ENCODE peak calls at places on chromosomes 16 and 17, in four cellular contexts. T is IMR-90, Z is H1, N is H9. C is an unnamed sample.

GRCh38 chr16:715448-716249 is 731 bp downstream of the METRN start:
- DNase-seq in N (peak), T (no peak), Z (no peak), C (peak)

GRCh38 chr17:38716368-38717005 is 11.4 kb downstream of the MLLT6 start:
- DNase-seq in T (no peak), N (no peak), Z (no peak), C (no peak)

GRCh38 chr17:76280650-76281049 is 15.5 kb downstream of the UBALD2 start:
- DNase-seq in Z (no peak), N (no peak), T (no peak), C (no peak)

GRCh38 chr16:79372504-79373184 is 227.9 kb downstream of the MAF start:
- DNase-seq in N (no peak), T (no peak), Z (no peak), C (no peak)

GRCh38 chr17:231966-232807 is 50.7 kb upstream of the DOC2B start:
- DNase-seq in N (no peak), T (no peak), Z (peak), C (no peak)

GRCh38 chr17:55210292-55210691 is 54.5 kb upstream of the HLF start:
- DNase-seq in Z (no peak), N (no peak), T (no peak), C (no peak)

GRCh38 chr17:8109669-8110455 is 8.5 kb downstream of the ALOXE3 start:
- DNase-seq in N (peak), T (no peak), Z (peak), C (peak)

GRCh38 chr16:1045363-1046270 is 26.9 kb upstream of the SSTR5 start:
- DNase-seq in Z (no peak), T (no peak), N (no peak), C (no peak)

GRCh38 chr17:32490101-32490482 is 3.3 kb downstream of the CDK5R1 start:
- DNase-seq in N (peak), T (no peak), Z (no peak), C (peak)

GRCh38 chr16:76946879-76947278 is 244.1 kb upstream of the MON1B start:
- DNase-seq in Z (no peak), N (no peak), T (peak), C (peak)

GRCh38 chr16:14300631-14301149 is 229.6 kb downstream of the MRTFB start:
- DNase-seq in N (peak), Z (no peak), T (peak), C (peak)

GRCh38 chr16:685967-686366 is 1.8 kb upstream of the JMJD8 start:
- DNase-seq in T (peak), Z (peak), N (peak), C (no peak)

GRCh38 chr16:79089735-79090284 is 510.7 kb downstream of the MAF start:
- DNase-seq in N (no peak), Z (no peak), T (no peak), C (no peak)

GRCh38 chr16:1125471-1125870 is 27.4 kb upstream of the CACNA1H start:
- DNase-seq in Z (no peak), T (peak), N (no peak), C (no peak)

GRCh38 chr16:47392114-47392513 is 68.7 kb downstream of the ITFG1 start:
- DNase-seq in N (no peak), T (no peak), Z (no peak), C (no peak)

GRCh38 chr16:87206646-87207451 is 110.3 kb downstream of the C16orf95 start:
- DNase-seq in T (peak), Z (no peak), N (no peak), C (no peak)

GRCh38 chr17:28174352-28175046 is 132.0 kb downstream of the NLK start:
- DNase-seq in Z (no peak), N (no peak), T (no peak), C (peak)

GRCh38 chr17:75168998-75169397 is 13.8 kb downstream of the SUMO2 start:
- DNase-seq in T (no peak), Z (no peak), N (no peak), C (no peak)

GRCh38 chr16:27199747-27200146 is 3.6 kb upstream of the KDM8 start:
- DNase-seq in T (no peak), N (no peak), Z (no peak), C (no peak)

GRCh38 chr17:76039121-76039520 is 12.0 kb upstream of the EVPL start:
- DNase-seq in Z (no peak), N (no peak), T (peak), C (no peak)

GRCh38 chr17:2700491-2701141 is 10.9 kb downstream of the CLUH start:
- DNase-seq in Z (no peak), T (no peak), N (peak), C (no peak)

GRCh38 chr17:19288453-19288852 is 51.3 kb downstream of the EPN2 start:
- DNase-seq in T (no peak), N (peak), Z (no peak), C (peak)

GRCh38 chr16:47139561-47140185 is 4.1 kb downstream of the NETO2 start:
- DNase-seq in T (peak), N (no peak), Z (no peak), C (no peak)

GRCh38 chr17:76500074-76500744 is 1.0 kb downstream of the RHBDF2 start:
- DNase-seq in Z (no peak), T (no peak), N (no peak), C (no peak)

GRCh38 chr16:88298166-88298881 is 84.4 kb upstream of the ZNF469 start:
- DNase-seq in T (peak), N (no peak), Z (no peak), C (no peak)

GRCh38 chr16:30567160-30567990 is 4.1 kb downstream of the ZNF688 start:
- DNase-seq in N (no peak), T (peak), Z (no peak), C (no peak)

GRCh38 chr17:78342438-78343098 is 17.3 kb downstream of the SOCS3 start:
- DNase-seq in T (peak), Z (no peak), N (peak), C (peak)

GRCh38 chr16:20507280-20507679 is 56.0 kb downstream of the ACSM2A start:
- DNase-seq in T (no peak), N (no peak), Z (no peak), C (no peak)

GRCh38 chr16:70778901-70779309 is 22.1 kb downstream of the VAC14 start:
- DNase-seq in Z (peak), N (peak), T (peak), C (peak)

GRCh38 chr17:13575922-13576419 is 25.8 kb downstream of the HS3ST3A1 start:
- DNase-seq in Z (peak), N (peak), T (peak), C (peak)

GRCh38 chr16:26787924-26788323 is 278.8 kb upstream of the C16orf82 start:
- DNase-seq in N (no peak), T (no peak), Z (no peak), C (peak)

GRCh38 chr17:41976142-41976768 is 9.7 kb downstream of the CNP start:
- DNase-seq in T (no peak), Z (no peak), N (no peak), C (no peak)

GRCh38 chr16:4474192-4474961 is at the start of gene NMRAL1:
- DNase-seq in N (peak), Z (peak), T (peak), C (peak)
- H2BK15ac ChIP-seq in N (no peak), Z (no peak), T (peak), C (no peak)

DNA sequence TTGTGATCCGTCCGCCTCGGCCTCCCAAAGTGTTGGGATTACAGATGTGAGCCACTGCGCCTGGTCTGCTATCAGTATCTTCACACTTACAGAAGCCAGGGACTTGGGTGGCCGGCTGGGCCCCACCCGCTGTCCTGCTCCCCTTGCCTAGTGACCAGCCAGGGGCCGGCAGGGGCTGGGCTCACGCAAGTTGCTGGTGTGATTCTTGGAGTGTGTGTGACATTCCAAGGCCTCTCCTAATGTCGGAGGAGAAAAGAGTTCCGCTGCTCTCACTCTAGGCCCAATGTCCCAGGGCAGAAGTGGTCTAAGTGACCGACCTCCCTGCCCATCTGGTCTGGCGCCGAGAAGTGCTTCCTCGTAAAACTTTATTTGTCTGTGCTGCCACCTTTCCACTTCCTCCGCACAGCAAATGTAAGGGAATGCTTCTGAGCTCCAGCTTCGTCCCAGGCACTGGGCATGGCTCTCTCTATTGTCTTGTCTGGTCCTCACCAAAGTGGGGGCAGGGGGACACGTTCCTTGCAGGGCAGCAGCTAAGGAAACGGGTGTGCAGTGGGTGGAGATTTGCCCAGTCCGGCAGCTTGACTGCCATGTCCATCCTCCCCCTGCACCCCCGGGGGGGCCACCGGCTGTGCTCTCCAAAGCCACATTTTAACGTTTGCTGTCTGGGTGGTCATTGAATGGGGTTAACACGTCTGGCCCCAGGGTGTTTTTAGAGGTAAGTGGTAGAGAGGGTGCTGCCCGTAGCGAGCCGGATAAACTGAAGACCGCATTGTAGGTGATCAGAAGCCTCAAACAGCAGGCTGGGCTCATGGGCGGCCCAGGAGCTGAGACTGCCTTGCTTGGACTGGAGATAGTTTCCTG is 7.8 kb upstream of the GSE1 start:
- DNase-seq in T (no peak), N (no peak), Z (no peak), C (peak)
- H4K8ac ChIP-seq in T (no peak), N (no peak), Z (no peak), C (no peak)

DNA sequence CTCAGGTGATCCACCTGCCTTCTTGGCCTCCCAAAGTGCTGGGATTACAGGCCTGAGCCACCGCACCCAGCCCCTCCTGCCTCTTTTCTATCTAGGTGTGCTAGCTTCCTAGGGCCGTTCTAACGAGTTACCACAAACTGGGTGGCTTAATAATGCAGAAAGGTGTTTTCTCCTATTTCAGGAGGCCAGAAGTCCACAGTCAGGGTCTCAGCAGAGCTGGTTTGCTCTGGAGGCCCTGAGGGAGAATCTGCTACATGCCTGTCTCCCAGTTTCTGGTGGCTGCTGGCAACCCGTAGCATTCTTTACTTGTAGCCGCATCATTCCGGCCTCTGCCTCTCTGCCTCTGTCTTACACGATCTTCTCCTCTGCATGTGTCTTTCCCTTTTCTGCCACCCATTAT is 89.2 kb downstream of the NTN1 start:
- DNase-seq in T (no peak), N (no peak), Z (no peak), C (no peak)
- H4K5ac ChIP-seq in T (no peak), N (no peak), Z (no peak), C (no peak)

DNA sequence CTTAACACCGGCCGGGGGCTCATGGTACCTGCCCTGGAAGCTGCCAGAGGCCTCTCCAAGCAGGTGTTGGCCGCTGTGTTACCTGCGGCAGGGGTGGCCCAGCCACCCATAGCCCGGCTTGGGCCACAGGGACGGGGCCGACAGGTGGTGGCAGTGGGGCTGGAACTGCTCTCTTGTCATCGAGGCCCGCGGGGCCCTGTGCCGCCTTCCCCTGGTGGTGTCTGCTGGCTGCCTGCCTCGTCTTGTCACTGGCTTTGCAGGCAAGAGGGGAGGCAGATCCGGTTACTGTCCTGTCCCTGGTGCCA is 27.1 kb downstream of the GSE1 start:
- DNase-seq in N (no peak), Z (no peak), T (no peak), C (no peak)
- H2BK15ac ChIP-seq in N (no peak), Z (no peak), T (no peak), C (no peak)

GRCh38 chr17:36529121-36529520 is 5.5 kb downstream of the MYO19 start:
- DNase-seq in T (peak), Z (no peak), N (no peak), C (no peak)

GRCh38 chr17:36532435-36532975 is 2.2 kb downstream of the MYO19 start:
- DNase-seq in Z (peak), T (no peak), N (no peak), C (no peak)

GRCh38 chr17:36535669-36536081 is 888 bp downstream of the PIGW start:
- DNase-seq in N (no peak), Z (no peak), T (no peak), C (no peak)

GRCh38 chr17:36534881-36535668 is at the start of gene PIGW:
- DNase-seq in N (peak), T (peak), Z (peak), C (peak)

GRCh38 chr17:36534117-36534880 is at the start of gene MYO19:
- DNase-seq in Z (peak), T (peak), N (peak), C (peak)
- H4K8ac ChIP-seq in Z (peak), T (peak), N (no peak), C (no peak)

DNA sequence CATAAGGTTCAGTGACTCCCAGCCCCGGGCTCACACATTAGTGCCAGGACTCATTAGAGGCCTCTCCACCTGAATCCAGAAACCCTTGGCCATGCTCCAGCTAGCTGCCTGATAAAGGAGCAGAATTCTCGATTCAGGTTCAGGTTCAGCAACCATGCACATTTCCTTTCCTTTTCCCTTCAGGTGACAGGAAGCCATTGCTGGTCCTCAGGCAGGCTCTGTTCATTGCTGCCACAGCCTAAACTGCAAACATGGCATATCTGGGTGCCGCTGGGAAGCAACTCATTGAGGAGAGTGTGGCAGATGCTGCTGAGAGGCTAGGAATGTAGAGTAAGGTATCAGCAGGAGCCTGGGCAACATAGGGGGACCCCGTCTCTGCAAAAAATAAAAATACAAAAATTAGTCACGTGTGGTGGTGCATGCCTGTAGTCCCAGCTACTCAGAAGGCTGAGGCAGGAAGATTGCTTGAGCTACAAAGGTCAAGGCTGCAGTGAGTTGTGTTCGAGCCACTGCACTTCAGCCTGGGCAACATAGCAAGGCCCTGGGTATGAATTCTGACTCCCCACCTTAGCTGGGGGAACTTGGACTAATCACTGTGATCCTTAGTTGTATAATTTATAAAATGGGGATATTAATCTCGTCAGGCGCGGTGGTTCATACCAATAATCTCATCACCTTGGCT is 28.7 kb downstream of the ARL4D start:
- DNase-seq in T (no peak), Z (no peak), N (no peak), C (no peak)
- H4K5ac ChIP-seq in T (no peak), Z (no peak), N (no peak), C (no peak)

GRCh38 chr17:82035956-82036633 is 1.4 kb downstream of the DCXR start:
- DNase-seq in T (no peak), Z (no peak), N (no peak), C (no peak)
- H2BK15ac ChIP-seq in T (no peak), Z (no peak), N (no peak), C (no peak)

DNA sequence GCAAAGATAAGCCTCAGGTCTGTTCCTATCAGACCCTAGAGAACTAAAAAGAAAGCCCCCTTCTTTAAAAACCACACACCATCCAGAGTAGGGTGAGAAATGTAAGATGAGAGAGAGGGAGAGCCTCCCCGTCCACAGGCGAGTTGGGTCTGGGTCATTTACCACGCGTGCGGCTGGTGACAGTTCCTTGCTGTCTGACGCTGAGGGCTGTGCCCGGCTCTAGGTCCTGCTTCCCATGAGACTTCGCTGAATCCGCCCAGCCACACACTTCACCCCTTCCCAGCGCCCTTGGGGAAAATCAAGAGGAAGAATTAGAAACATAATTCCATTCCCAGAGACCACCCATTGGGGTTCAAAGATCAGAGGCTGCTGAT is 54.2 kb downstream of the WNT3 start:
- DNase-seq in Z (no peak), T (no peak), N (no peak), C (no peak)
- H4K8ac ChIP-seq in Z (no peak), T (peak), N (no peak), C (no peak)

GRCh38 chr16:2450535-2450934 is 9.4 kb upstream of the TEDC2 start:
- DNase-seq in Z (no peak), T (no peak), N (no peak), C (no peak)
- H4K5ac ChIP-seq in Z (no peak), T (no peak), N (no peak), C (no peak)

DNA sequence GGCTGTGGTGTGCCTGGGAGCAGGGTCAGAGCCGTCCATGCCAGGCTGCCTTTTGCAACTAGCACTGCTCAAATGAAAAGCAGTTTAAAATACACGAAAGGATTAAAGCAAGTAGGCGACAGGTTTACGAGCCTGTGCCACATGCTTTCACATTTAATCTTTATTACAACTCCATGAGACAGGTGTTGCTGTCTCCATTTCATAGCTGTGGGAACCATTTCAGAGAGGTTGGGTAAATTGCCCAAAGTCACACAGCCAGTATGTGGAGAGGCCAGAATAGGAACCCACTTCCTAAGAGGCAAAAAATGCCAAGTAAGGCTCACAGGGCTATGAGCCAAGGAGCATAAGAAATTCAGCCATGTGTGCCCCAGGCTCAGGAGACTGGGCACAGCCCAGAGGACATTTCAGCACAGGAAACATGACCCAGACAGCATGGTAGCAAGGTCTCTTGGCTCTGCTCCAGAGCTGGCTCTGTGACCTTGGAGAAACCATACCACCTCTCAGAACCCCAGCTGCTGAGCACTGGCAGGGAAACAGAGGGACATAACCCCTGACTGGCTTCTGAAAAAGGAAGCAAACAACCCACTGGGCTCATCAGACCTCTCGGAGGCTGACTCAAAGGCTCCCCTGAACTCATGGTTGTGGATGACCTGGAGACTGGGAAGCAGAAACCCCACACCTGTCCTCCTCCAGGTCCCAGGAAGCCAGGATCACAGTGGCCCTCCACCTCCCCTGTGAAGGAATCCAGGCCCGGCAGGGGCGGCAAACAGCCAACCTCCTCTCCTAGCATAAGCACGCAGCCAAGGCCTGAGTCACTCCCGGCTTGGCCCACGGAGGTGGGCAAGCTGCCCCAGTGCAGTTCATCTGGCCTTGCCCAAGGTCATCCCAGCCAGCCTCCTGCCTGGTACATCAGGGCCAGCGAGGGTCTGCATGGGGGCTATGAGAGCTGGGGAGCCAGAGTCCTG is 40.3 kb upstream of the MRPS23 start:
- DNase-seq in T (peak), Z (no peak), N (no peak), C (no peak)
- H2BK15ac ChIP-seq in T (peak), Z (peak), N (no peak), C (no peak)